ENCODE peak calls at places on chromosome 20, in seven cellular contexts. Q is uterus; O is astrocyte of the spinal cord; T is dorsolateral prefrontal cortex; S is CD4-positive, alpha-beta T cell; D is hepatocyte; X is AG09319. M is an unnamed sample.

GRCh38 chr20:43188234-43188653 is 1.5 kb downstream of the PTPRT start:
- DNase-seq in Q (no peak), O (no peak), T (no peak), S (no peak), D (no peak), X (no peak), M (no peak)

GRCh38 chr20:40154514-40154913 is 534.5 kb downstream of the MAFB start:
- DNase-seq in Q (no peak), O (no peak), T (no peak), S (no peak), D (no peak), X (no peak), M (no peak)

GRCh38 chr20:32522775-32523612 is 62.1 kb downstream of the NOL4L start:
- DNase-seq in Q (no peak), O (no peak), T (peak), S (no peak), D (no peak), X (no peak), M (peak)

GRCh38 chr20:32727663-32728062 is 15.6 kb downstream of the COMMD7 start:
- DNase-seq in Q (no peak), O (peak), T (no peak), S (no peak), D (no peak), X (peak), M (no peak)

GRCh38 chr20:11231742-11232141 is 557.9 kb upstream of the JAG1 start:
- DNase-seq in Q (no peak), O (no peak), T (peak), S (no peak), D (no peak), X (no peak), M (no peak)

GRCh38 chr20:16942702-16943101 is 194.5 kb downstream of the OTOR start:
- DNase-seq in Q (no peak), O (no peak), T (no peak), S (no peak), D (peak), X (no peak), M (no peak)

GRCh38 chr20:48502016-48502415 is 325.8 kb downstream of the PREX1 start:
- DNase-seq in Q (no peak), O (no peak), T (no peak), S (no peak), D (no peak), X (no peak), M (no peak)

GRCh38 chr20:47487175-47487917 is 14.3 kb upstream of the NCOA3 start:
- DNase-seq in Q (no peak), O (no peak), T (no peak), S (peak), D (no peak), X (no peak), M (peak)

GRCh38 chr20:63639093-63639860 is 12.4 kb upstream of the GMEB2 start:
- DNase-seq in Q (no peak), O (no peak), T (no peak), S (peak), D (no peak), X (no peak), M (peak)

GRCh38 chr20:62623488-62624324 is 18.6 kb upstream of the SLCO4A1 start:
- DNase-seq in Q (peak), O (peak), T (no peak), S (peak), D (peak), X (peak), M (peak)
- TF ChIP-seq CTCF in Q (no peak), O (no peak), T (no peak), S (no peak), D (no peak), X (peak), M (peak)

DNA sequence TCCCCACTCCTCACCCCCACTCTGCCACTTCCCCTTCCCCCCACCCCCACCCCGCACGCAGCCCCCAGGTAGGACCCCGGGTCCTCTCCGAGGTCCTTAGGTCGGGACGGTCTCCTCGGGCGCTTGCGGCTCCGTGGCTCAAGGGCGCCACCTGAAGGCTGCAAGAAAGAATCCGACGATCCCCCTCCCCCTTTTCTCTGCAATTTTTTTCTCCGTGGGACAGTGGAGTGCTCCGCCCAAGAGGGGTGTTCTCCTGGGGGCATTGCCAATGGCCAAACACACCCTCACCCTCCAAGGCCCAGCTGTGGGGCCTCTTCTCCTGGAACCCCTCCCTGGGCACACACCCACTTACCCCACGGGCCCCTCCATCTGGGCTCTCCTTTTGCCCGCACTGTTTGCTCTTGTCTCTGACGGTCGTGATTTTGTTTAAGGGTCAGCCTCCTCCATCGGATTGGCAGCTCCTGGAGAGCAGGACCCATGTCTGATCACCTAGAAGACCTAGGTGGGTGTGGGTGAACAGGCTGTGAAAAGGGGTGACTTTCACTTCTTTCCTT is 1.1 kb upstream of the TMEM74B start:
- DNase-seq in Q (no peak), O (peak), T (no peak), S (peak), D (peak), X (no peak), M (peak)
- TF ChIP-seq CTCF in Q (no peak), O (peak), T (peak), S (no peak), D (peak), X (peak), M (peak)

DNA sequence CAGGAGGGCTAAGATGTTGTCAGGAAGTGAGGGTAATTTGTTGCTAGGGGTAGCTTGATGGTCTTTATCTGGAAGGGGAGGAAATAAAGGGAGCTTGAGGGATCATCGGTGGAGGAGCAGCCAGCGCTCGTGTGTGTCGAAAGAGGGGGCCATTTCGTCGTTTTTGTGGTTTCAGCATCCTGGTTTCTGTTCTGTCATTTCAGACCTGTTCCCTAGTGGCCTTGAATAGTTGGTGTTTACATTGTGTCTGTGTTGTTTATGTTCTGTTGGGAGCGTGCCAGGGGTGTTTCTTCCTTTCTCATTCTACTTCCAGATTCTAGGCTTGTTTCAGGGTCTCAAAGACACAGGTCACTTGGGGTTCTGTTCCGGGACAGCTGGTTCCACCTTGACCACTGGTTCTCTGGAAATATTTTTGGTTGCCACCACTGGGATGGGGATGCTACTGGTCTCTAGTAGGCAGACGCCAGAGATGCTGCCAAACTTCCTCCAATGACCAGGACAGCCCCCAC is 113.9 kb upstream of the NAA20 start:
- DNase-seq in Q (no peak), O (peak), T (no peak), S (no peak), D (peak), X (no peak), M (peak)
- TF ChIP-seq CTCF in Q (no peak), O (peak), T (no peak), S (no peak), D (peak), X (peak), M (no peak)

GRCh38 chr20:4329232-4329631 is 313.9 kb upstream of the RNF24 start:
- DNase-seq in Q (no peak), O (no peak), T (no peak), S (no peak), D (no peak), X (no peak), M (no peak)
- TF ChIP-seq CTCF in Q (no peak), O (no peak), T (no peak), S (no peak), D (no peak), X (no peak), M (no peak)

GRCh38 chr20:45412653-45413052 is 3.3 kb upstream of the PIGT start:
- DNase-seq in Q (no peak), O (no peak), T (no peak), S (no peak), D (no peak), X (no peak), M (no peak)
- TF ChIP-seq CTCF in Q (no peak), O (no peak), T (no peak), S (no peak), D (no peak), X (no peak), M (no peak)

M was measured in activated CD8-positive, alpha-beta T cell treated with anti-CD3 and anti-CD28 coated beads for 36 hours.